ENCODE peak calls at places on chromosomes 5 and 9, in ten cellular contexts. One of them, this sample, is unnamed.

GRCh38 chr5:84168841-84169240 is 215.8 kb downstream of the EDIL3 start:
- DNase-seq in tibial artery: no peak
- DNase-seq in HL-60: no peak
- DNase-seq in stomach: no peak
- DNase-seq in MM.1S: no peak
- DNase-seq in neural progenitor cell: no peak
- DNase-seq in breast epithelium: no peak
- DNase-seq in cardiac muscle cell: no peak
- DNase-seq in A549: no peak
- DNase-seq in dorsolateral prefrontal cortex: no peak
- DNase-seq in this sample: no peak

GRCh38 chr9:133994359-133995011 is 2.4 kb upstream of the VAV2 start:
- DNase-seq in tibial artery: peak; percentile 84
- DNase-seq in HL-60: peak; percentile 49
- DNase-seq in stomach: peak; percentile 83
- DNase-seq in MM.1S: peak; percentile 62
- DNase-seq in neural progenitor cell: peak; percentile 93
- DNase-seq in breast epithelium: peak; percentile 82
- DNase-seq in cardiac muscle cell: peak; percentile 77
- DNase-seq in A549: peak; percentile 72
- DNase-seq in dorsolateral prefrontal cortex: peak; percentile 60
- DNase-seq in this sample: no peak

GRCh38 chr9:129641751-129642585 is at the start of gene ASB6:
- DNase-seq in tibial artery: peak; percentile 99
- DNase-seq in HL-60: peak; percentile 94
- DNase-seq in stomach: peak; percentile 97
- DNase-seq in MM.1S: peak; percentile 97
- DNase-seq in neural progenitor cell: peak; percentile 99
- DNase-seq in breast epithelium: peak; percentile 98
- DNase-seq in cardiac muscle cell: peak; percentile 99
- DNase-seq in A549: peak; percentile 98
- DNase-seq in dorsolateral prefrontal cortex: peak; percentile 97
- DNase-seq in this sample: peak; percentile 98

GRCh38 chr5:145495741-145496140 is 339.4 kb downstream of the PRELID2 start:
- DNase-seq in tibial artery: no peak
- DNase-seq in HL-60: no peak
- DNase-seq in stomach: peak; percentile 53
- DNase-seq in MM.1S: no peak
- DNase-seq in neural progenitor cell: no peak
- DNase-seq in breast epithelium: no peak
- DNase-seq in cardiac muscle cell: peak; percentile 73
- DNase-seq in A549: peak; percentile 41
- DNase-seq in dorsolateral prefrontal cortex: no peak
- DNase-seq in this sample: no peak

GRCh38 chr5:92713361-92713875 is 867.6 kb downstream of the NR2F1-AS1 start:
- DNase-seq in tibial artery: no peak
- DNase-seq in HL-60: no peak
- DNase-seq in stomach: no peak
- DNase-seq in MM.1S: no peak
- DNase-seq in neural progenitor cell: no peak
- DNase-seq in breast epithelium: no peak
- DNase-seq in cardiac muscle cell: no peak
- DNase-seq in A549: no peak
- DNase-seq in dorsolateral prefrontal cortex: no peak
- DNase-seq in this sample: no peak

GRCh38 chr9:92952861-92953620 is 5.7 kb downstream of the FGD3 start:
- DNase-seq in tibial artery: no peak
- DNase-seq in HL-60: no peak
- DNase-seq in stomach: no peak
- DNase-seq in MM.1S: no peak
- DNase-seq in neural progenitor cell: no peak
- DNase-seq in breast epithelium: peak; percentile 24
- DNase-seq in cardiac muscle cell: peak; percentile 31
- DNase-seq in A549: no peak
- DNase-seq in dorsolateral prefrontal cortex: no peak
- DNase-seq in this sample: no peak

GRCh38 chr9:7816021-7816420 is 16.4 kb upstream of the DMAC1 start:
- DNase-seq in tibial artery: no peak
- DNase-seq in HL-60: no peak
- DNase-seq in stomach: no peak
- DNase-seq in MM.1S: no peak
- DNase-seq in neural progenitor cell: no peak
- DNase-seq in breast epithelium: no peak
- DNase-seq in cardiac muscle cell: no peak
- DNase-seq in A549: no peak
- DNase-seq in dorsolateral prefrontal cortex: no peak
- DNase-seq in this sample: no peak

GRCh38 chr5:88459971-88460370 is 191.3 kb upstream of the TMEM161B start:
- DNase-seq in tibial artery: no peak
- DNase-seq in HL-60: no peak
- DNase-seq in stomach: no peak
- DNase-seq in MM.1S: no peak
- DNase-seq in neural progenitor cell: no peak
- DNase-seq in breast epithelium: no peak
- DNase-seq in cardiac muscle cell: no peak
- DNase-seq in A549: no peak
- DNase-seq in dorsolateral prefrontal cortex: no peak
- DNase-seq in this sample: no peak

GRCh38 chr9:124562328-124562727 is 55.1 kb upstream of the NR5A1 start:
- DNase-seq in tibial artery: no peak
- DNase-seq in HL-60: no peak
- DNase-seq in stomach: peak; percentile 35
- DNase-seq in MM.1S: no peak
- DNase-seq in neural progenitor cell: no peak
- DNase-seq in breast epithelium: no peak
- DNase-seq in cardiac muscle cell: no peak
- DNase-seq in A549: no peak
- DNase-seq in dorsolateral prefrontal cortex: no peak
- DNase-seq in this sample: no peak

GRCh38 chr5:8675182-8675581 is 806.2 kb downstream of the MTRR start:
- DNase-seq in tibial artery: no peak
- DNase-seq in HL-60: no peak
- DNase-seq in stomach: no peak
- DNase-seq in MM.1S: no peak
- DNase-seq in neural progenitor cell: no peak
- DNase-seq in breast epithelium: no peak
- DNase-seq in cardiac muscle cell: no peak
- DNase-seq in A549: no peak
- DNase-seq in dorsolateral prefrontal cortex: no peak
- DNase-seq in this sample: no peak
- H3K4me3 ChIP-seq in tibial artery: no peak overlapping the region
- H3K4me3 ChIP-seq in HL-60: no peak overlapping the region
- H3K4me3 ChIP-seq in stomach: no peak overlapping the region
- H3K4me3 ChIP-seq in MM.1S: no peak overlapping the region
- H3K4me3 ChIP-seq in neural progenitor cell: no peak overlapping the region
- H3K4me3 ChIP-seq in breast epithelium: no peak overlapping the region
- H3K4me3 ChIP-seq in cardiac muscle cell: no peak overlapping the region
- H3K4me3 ChIP-seq in A549: no peak overlapping the region
- H3K4me3 ChIP-seq in dorsolateral prefrontal cortex: no peak overlapping the region
- H3K4me3 ChIP-seq in this sample: no peak overlapping the region

GRCh38 chr5:109690456-109691247 is 925 bp downstream of the MAN2A1 start:
- DNase-seq in tibial artery: peak; percentile 91
- DNase-seq in HL-60: peak; percentile 45
- DNase-seq in stomach: peak; percentile 69
- DNase-seq in MM.1S: peak; percentile 79
- DNase-seq in neural progenitor cell: peak; percentile 68
- DNase-seq in breast epithelium: peak; percentile 73
- DNase-seq in cardiac muscle cell: peak; percentile 84
- DNase-seq in A549: peak; percentile 74
- DNase-seq in dorsolateral prefrontal cortex: no peak
- DNase-seq in this sample: peak; percentile 86
- TF ChIP-seq CTCF in tibial artery: peak; percentile 62
- TF ChIP-seq CTCF in HL-60: peak; percentile 10
- TF ChIP-seq CTCF in stomach: peak; percentile 80
- TF ChIP-seq CTCF in MM.1S: peak; percentile 75
- TF ChIP-seq CTCF in neural progenitor cell: peak; percentile 59
- TF ChIP-seq CTCF in breast epithelium: peak; percentile 69
- TF ChIP-seq CTCF in cardiac muscle cell: peak; percentile 78
- TF ChIP-seq CTCF in A549: peak; percentile 57
- TF ChIP-seq CTCF in dorsolateral prefrontal cortex: peak; percentile 76
- TF ChIP-seq CTCF in this sample: peak; percentile 55

GRCh38 chr9:27193886-27194285 is 84.9 kb downstream of the TEK start:
- DNase-seq in tibial artery: no peak
- DNase-seq in HL-60: no peak
- DNase-seq in stomach: no peak
- DNase-seq in MM.1S: no peak
- DNase-seq in neural progenitor cell: no peak
- DNase-seq in breast epithelium: no peak
- DNase-seq in cardiac muscle cell: no peak
- DNase-seq in A549: no peak
- DNase-seq in dorsolateral prefrontal cortex: no peak
- DNase-seq in this sample: no peak

GRCh38 chr9:27189426-27189825 is 80.4 kb downstream of the TEK start:
- DNase-seq in tibial artery: no peak
- DNase-seq in HL-60: no peak
- DNase-seq in stomach: no peak
- DNase-seq in MM.1S: no peak
- DNase-seq in neural progenitor cell: no peak
- DNase-seq in breast epithelium: no peak
- DNase-seq in cardiac muscle cell: peak; percentile 13
- DNase-seq in A549: no peak
- DNase-seq in dorsolateral prefrontal cortex: no peak
- DNase-seq in this sample: no peak

GRCh38 chr9:27194401-27195091 is 85.5 kb downstream of the TEK start:
- DNase-seq in tibial artery: no peak
- DNase-seq in HL-60: no peak
- DNase-seq in stomach: no peak
- DNase-seq in MM.1S: no peak
- DNase-seq in neural progenitor cell: no peak
- DNase-seq in breast epithelium: no peak
- DNase-seq in cardiac muscle cell: peak; percentile 80
- DNase-seq in A549: peak; percentile 9
- DNase-seq in dorsolateral prefrontal cortex: no peak
- DNase-seq in this sample: no peak

GRCh38 chr9:27195191-27195590 is 86.2 kb downstream of the TEK start:
- DNase-seq in tibial artery: no peak
- DNase-seq in HL-60: no peak
- DNase-seq in stomach: no peak
- DNase-seq in MM.1S: no peak
- DNase-seq in neural progenitor cell: no peak
- DNase-seq in breast epithelium: no peak
- DNase-seq in cardiac muscle cell: no peak
- DNase-seq in A549: no peak
- DNase-seq in dorsolateral prefrontal cortex: no peak
- DNase-seq in this sample: no peak

GRCh38 chr9:27192291-27192960 is 83.4 kb downstream of the TEK start:
- DNase-seq in tibial artery: no peak
- DNase-seq in HL-60: no peak
- DNase-seq in stomach: no peak
- DNase-seq in MM.1S: no peak
- DNase-seq in neural progenitor cell: no peak
- DNase-seq in breast epithelium: no peak
- DNase-seq in cardiac muscle cell: no peak
- DNase-seq in A549: no peak
- DNase-seq in dorsolateral prefrontal cortex: no peak
- DNase-seq in this sample: no peak
- H3K27ac ChIP-seq in tibial artery: peak overlapping the region; percentile 70
- H3K27ac ChIP-seq in HL-60: no peak overlapping the region
- H3K27ac ChIP-seq in stomach: no peak overlapping the region
- H3K27ac ChIP-seq in MM.1S: no peak overlapping the region
- H3K27ac ChIP-seq in neural progenitor cell: no peak overlapping the region
- H3K27ac ChIP-seq in breast epithelium: no peak overlapping the region
- H3K27ac ChIP-seq in cardiac muscle cell: no peak overlapping the region
- H3K27ac ChIP-seq in A549: no peak overlapping the region
- H3K27ac ChIP-seq in dorsolateral prefrontal cortex: peak overlapping the region; percentile 24
- H3K27ac ChIP-seq in this sample: peak overlapping the region; percentile 1

GRCh38 chr9:98218562-98219363 is 26.3 kb upstream of the CORO2A start:
- DNase-seq in tibial artery: no peak
- DNase-seq in HL-60: no peak
- DNase-seq in stomach: peak; percentile 77
- DNase-seq in MM.1S: no peak
- DNase-seq in neural progenitor cell: no peak
- DNase-seq in breast epithelium: no peak
- DNase-seq in cardiac muscle cell: no peak
- DNase-seq in A549: no peak
- DNase-seq in dorsolateral prefrontal cortex: no peak
- DNase-seq in this sample: no peak

GRCh38 chr9:98219364-98219716 is 26.9 kb upstream of the CORO2A start:
- DNase-seq in tibial artery: no peak
- DNase-seq in HL-60: no peak
- DNase-seq in stomach: no peak
- DNase-seq in MM.1S: no peak
- DNase-seq in neural progenitor cell: no peak
- DNase-seq in breast epithelium: no peak
- DNase-seq in cardiac muscle cell: no peak
- DNase-seq in A549: peak; percentile 55
- DNase-seq in dorsolateral prefrontal cortex: no peak
- DNase-seq in this sample: no peak

GRCh38 chr9:98217255-98217654 is 24.8 kb upstream of the CORO2A start:
- DNase-seq in tibial artery: no peak
- DNase-seq in HL-60: no peak
- DNase-seq in stomach: no peak
- DNase-seq in MM.1S: no peak
- DNase-seq in neural progenitor cell: no peak
- DNase-seq in breast epithelium: no peak
- DNase-seq in cardiac muscle cell: no peak
- DNase-seq in A549: no peak
- DNase-seq in dorsolateral prefrontal cortex: no peak
- DNase-seq in this sample: no peak

GRCh38 chr9:98220911-98221310 is 28.5 kb upstream of the CORO2A start:
- DNase-seq in tibial artery: no peak
- DNase-seq in HL-60: no peak
- DNase-seq in stomach: peak; percentile 51
- DNase-seq in MM.1S: no peak
- DNase-seq in neural progenitor cell: no peak
- DNase-seq in breast epithelium: no peak
- DNase-seq in cardiac muscle cell: no peak
- DNase-seq in A549: no peak
- DNase-seq in dorsolateral prefrontal cortex: no peak
- DNase-seq in this sample: no peak

DNA sequence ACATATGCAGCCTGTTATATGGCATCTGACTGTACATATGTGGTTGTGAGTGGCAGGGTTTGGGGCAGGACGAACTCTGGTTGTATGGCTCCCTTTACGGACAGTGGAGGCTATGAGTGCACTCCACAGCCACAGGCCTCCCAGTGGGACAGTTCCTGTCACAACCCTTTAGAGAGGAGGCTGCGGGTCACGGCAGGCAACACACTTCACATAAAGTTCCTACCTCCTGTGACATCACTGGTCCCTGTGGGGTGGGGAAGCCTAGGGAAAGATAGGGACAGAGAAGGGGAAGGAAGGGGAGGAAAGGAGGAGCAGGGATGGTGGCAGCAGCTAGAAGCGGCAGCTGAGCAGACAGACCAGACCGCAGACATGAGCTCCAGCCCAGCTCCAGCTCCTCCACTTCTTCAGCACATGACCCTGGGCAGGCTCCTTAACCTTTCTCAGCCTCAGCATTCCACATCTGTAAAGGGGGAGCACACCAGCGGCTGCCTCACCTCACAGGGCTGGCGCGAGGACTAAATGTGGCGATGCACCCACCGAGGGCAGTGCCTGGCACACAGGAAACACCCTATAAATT is 27.4 kb upstream of the CORO2A start:
- DNase-seq in tibial artery: no peak
- DNase-seq in HL-60: no peak
- DNase-seq in stomach: no peak
- DNase-seq in MM.1S: no peak
- DNase-seq in neural progenitor cell: no peak
- DNase-seq in breast epithelium: no peak
- DNase-seq in cardiac muscle cell: no peak
- DNase-seq in A549: no peak
- DNase-seq in dorsolateral prefrontal cortex: no peak
- DNase-seq in this sample: no peak
- H3K4me3 ChIP-seq in tibial artery: no peak overlapping the region
- H3K4me3 ChIP-seq in HL-60: no peak overlapping the region
- H3K4me3 ChIP-seq in stomach: no peak overlapping the region
- H3K4me3 ChIP-seq in MM.1S: no peak overlapping the region
- H3K4me3 ChIP-seq in neural progenitor cell: no peak overlapping the region
- H3K4me3 ChIP-seq in breast epithelium: no peak overlapping the region
- H3K4me3 ChIP-seq in cardiac muscle cell: no peak overlapping the region
- H3K4me3 ChIP-seq in A549: no peak overlapping the region
- H3K4me3 ChIP-seq in dorsolateral prefrontal cortex: no peak overlapping the region
- H3K4me3 ChIP-seq in this sample: no peak overlapping the region

This sample was measured in coronary artery.